ENCODE peak calls at places on chromosomes 13 and 19, in seven cellular contexts. L, J, T, N, E, R and Z are unnamed samples.

GRCh38 chr13:67075239-67075638 is 154.9 kb downstream of the PCDH9 start:
- DNase-seq in L (no peak), J (peak), T (no peak), N (no peak), E (no peak), R (no peak), Z (no peak)

GRCh38 chr19:3738477-3739220 is 22.8 kb downstream of the APBA3 start:
- DNase-seq in L (no peak), J (no peak), T (no peak), N (no peak), E (no peak), R (no peak), Z (no peak)

GRCh38 chr13:26971990-26972888 is 199.4 kb downstream of the USP12 start:
- DNase-seq in L (peak), J (peak), T (peak), N (peak), E (peak), R (peak), Z (peak)

GRCh38 chr13:77583551-77583950 is 48.0 kb downstream of the SCEL start:
- DNase-seq in L (no peak), J (no peak), T (no peak), N (no peak), E (no peak), R (no peak), Z (no peak)

GRCh38 chr13:98576215-98576945 is 527 bp downstream of the STK24 start:
- DNase-seq in L (peak), J (no peak), T (no peak), N (no peak), E (peak), R (no peak), Z (no peak)

GRCh38 chr19:5996102-5996501 is 18.2 kb upstream of the RANBP3 start:
- DNase-seq in L (no peak), J (no peak), T (no peak), N (no peak), E (no peak), R (no peak), Z (no peak)

GRCh38 chr19:51090471-51090870 is 7.8 kb upstream of the KLK14 start:
- DNase-seq in L (no peak), J (no peak), T (no peak), N (no peak), E (no peak), R (no peak), Z (no peak)

GRCh38 chr19:3969435-3970312 is 1.2 kb downstream of the DAPK3 start:
- DNase-seq in L (peak), J (peak), T (no peak), N (peak), E (peak), R (peak), Z (peak)

GRCh38 chr13:44352202-44352601 is 21.4 kb upstream of the SERP2 start:
- DNase-seq in L (no peak), J (no peak), T (no peak), N (no peak), E (no peak), R (no peak), Z (no peak)

GRCh38 chr13:39406688-39407087 is 196.3 kb downstream of the LHFPL6 start:
- DNase-seq in L (peak), J (no peak), T (no peak), N (no peak), E (no peak), R (peak), Z (no peak)

GRCh38 chr13:88857256-88857655 is 1186.1 kb downstream of the SLITRK5 start:
- DNase-seq in L (no peak), J (no peak), T (no peak), N (no peak), E (no peak), R (no peak), Z (no peak)

GRCh38 chr19:14054721-14055120 is 7.2 kb downstream of the PALM3 start:
- DNase-seq in L (no peak), J (no peak), T (no peak), N (no peak), E (no peak), R (no peak), Z (no peak)

GRCh38 chr19:28498404-28498976 is 714.5 kb downstream of the UQCRFS1 start:
- DNase-seq in L (no peak), J (no peak), T (no peak), N (no peak), E (no peak), R (no peak), Z (no peak)

GRCh38 chr19:38267780-38268430 is 3.5 kb downstream of the SPINT2 start:
- DNase-seq in L (peak), J (no peak), T (no peak), N (no peak), E (no peak), R (no peak), Z (no peak)

GRCh38 chr19:54208784-54209057 is 8.1 kb downstream of the RPS9 start:
- DNase-seq in L (peak), J (no peak), T (no peak), N (peak), E (no peak), R (no peak), Z (no peak)

GRCh38 chr19:39729594-39729993 is 8.2 kb downstream of the CLC start:
- DNase-seq in L (no peak), J (no peak), T (no peak), N (no peak), E (no peak), R (no peak), Z (no peak)

GRCh38 chr13:21326155-21327030 is 132.7 kb downstream of the ZDHHC20 start:
- DNase-seq in L (peak), J (peak), T (peak), N (peak), E (peak), R (peak), Z (peak)

GRCh38 chr13:99124695-99125334 is 75.8 kb upstream of the UBAC2 start:
- DNase-seq in L (no peak), J (peak), T (no peak), N (peak), E (no peak), R (peak), Z (no peak)

GRCh38 chr13:51252954-51253531 is 30.8 kb downstream of the FAM124A start:
- DNase-seq in L (no peak), J (no peak), T (no peak), N (no peak), E (no peak), R (no peak), Z (no peak)

GRCh38 chr13:113608246-113608635 is 23.7 kb downstream of the TFDP1 start:
- DNase-seq in L (no peak), J (no peak), T (no peak), N (no peak), E (no peak), R (no peak), Z (no peak)

GRCh38 chr13:44271915-44272341 is 101.7 kb upstream of the SERP2 start:
- DNase-seq in L (peak), J (no peak), T (no peak), N (peak), E (no peak), R (no peak), Z (no peak)

GRCh38 chr19:14480695-14481069 is 5.5 kb upstream of the PTGER1 start:
- DNase-seq in L (no peak), J (peak), T (no peak), N (peak), E (no peak), R (no peak), Z (no peak)

GRCh38 chr13:103104340-103104739 is 38.1 kb upstream of the SLC10A2 start:
- DNase-seq in L (peak), J (no peak), T (peak), N (no peak), E (no peak), R (no peak), Z (peak)

GRCh38 chr19:44824758-44825157 is 15.9 kb downstream of the BCAM start:
- DNase-seq in L (no peak), J (no peak), T (no peak), N (no peak), E (no peak), R (no peak), Z (no peak)

GRCh38 chr13:40275636-40276035 is 390.8 kb downstream of the FOXO1 start:
- DNase-seq in L (no peak), J (no peak), T (no peak), N (peak), E (no peak), R (no peak), Z (no peak)

GRCh38 chr13:25904830-25905229 is 147.0 kb downstream of the SHISA2 start:
- DNase-seq in L (no peak), J (no peak), T (no peak), N (no peak), E (no peak), R (no peak), Z (no peak)

GRCh38 chr13:36163809-36164308 is 32.7 kb upstream of the DCLK1 start:
- DNase-seq in L (no peak), J (peak), T (no peak), N (no peak), E (no peak), R (no peak), Z (no peak)

GRCh38 chr13:26784704-26785639 is 24.4 kb upstream of the GPR12 start:
- DNase-seq in L (peak), J (no peak), T (no peak), N (no peak), E (no peak), R (no peak), Z (peak)

DNA sequence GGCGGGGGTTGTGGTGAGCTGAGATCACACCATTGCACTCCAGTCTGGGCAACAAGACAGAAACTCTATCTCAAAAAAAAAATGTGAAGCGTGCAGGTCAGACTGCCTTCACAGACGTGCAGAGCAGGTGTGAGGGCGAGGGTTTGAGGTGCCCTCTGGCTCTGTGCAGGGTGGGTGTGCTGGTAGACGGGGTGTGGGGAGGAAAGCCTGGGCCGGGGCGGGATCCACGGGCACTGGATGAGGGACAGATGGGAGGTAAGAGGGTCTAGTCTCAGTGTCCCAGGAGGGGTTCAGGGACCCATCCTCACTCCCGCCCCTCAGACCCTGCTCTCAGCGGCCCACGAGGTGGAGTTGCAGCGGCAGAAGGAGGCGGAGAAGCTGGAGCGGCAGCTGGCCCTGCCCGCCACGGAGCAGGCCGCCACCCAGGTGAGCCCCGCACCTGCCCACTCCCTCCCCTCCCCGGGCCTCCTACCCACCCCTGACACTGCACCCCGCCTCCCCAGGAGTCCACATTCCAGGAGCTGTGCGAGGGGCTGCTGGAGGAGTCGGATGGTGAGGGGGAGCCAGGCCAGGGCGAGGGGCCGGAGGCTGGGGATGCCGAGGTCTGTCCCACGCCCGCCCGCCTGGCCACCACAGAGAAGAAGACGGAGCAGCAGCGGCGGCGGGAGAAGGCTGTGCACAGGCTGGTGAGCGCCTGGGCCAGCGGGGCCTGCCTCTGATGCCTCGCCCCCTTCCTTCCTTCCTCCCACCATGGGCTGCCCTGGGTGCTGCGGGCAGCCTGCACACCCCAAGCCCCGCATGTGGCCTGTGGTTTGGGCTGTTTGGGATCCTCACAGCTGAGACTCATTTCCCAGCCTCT is 9.1 kb downstream of the NOP53 start:
- DNase-seq in L (no peak), J (no peak), T (no peak), N (no peak), E (no peak), R (no peak), Z (no peak)
- H3K23ac ChIP-seq in L (no peak), J (no peak), T (no peak), N (no peak), E (no peak), R (no peak), Z (no peak)

GRCh38 chr19:1259206-1259872 is 9.8 kb upstream of the CIRBP start:
- DNase-seq in L (peak), J (peak), T (no peak), N (peak), E (no peak), R (peak), Z (peak)

GRCh38 chr19:1258161-1258492 is 9.7 kb downstream of the MIDN start:
- DNase-seq in L (no peak), J (no peak), T (no peak), N (no peak), E (no peak), R (no peak), Z (no peak)

GRCh38 chr19:1257475-1258160 is 9.2 kb downstream of the MIDN start:
- DNase-seq in L (no peak), J (no peak), T (no peak), N (no peak), E (no peak), R (no peak), Z (no peak)

GRCh38 chr19:1259873-1260748 is 9.0 kb upstream of the CIRBP start:
- DNase-seq in L (peak), J (no peak), T (no peak), N (no peak), E (no peak), R (peak), Z (no peak)

GRCh38 chr19:1258707-1259205 is 10.4 kb downstream of the MIDN start:
- DNase-seq in L (no peak), J (no peak), T (no peak), N (no peak), E (no peak), R (no peak), Z (no peak)
- H3K23ac ChIP-seq in L (no peak), J (no peak), T (no peak), N (no peak), E (peak), R (no peak), Z (no peak)

GRCh38 chr19:46090444-46090843 is 34.0 kb downstream of the IGFL3 start:
- DNase-seq in L (no peak), J (no peak), T (no peak), N (no peak), E (no peak), R (no peak), Z (no peak)
- H3K23ac ChIP-seq in L (no peak), J (no peak), T (no peak), N (no peak), E (no peak), R (no peak), Z (no peak)

GRCh38 chr13:92573467-92574057 is 653.0 kb upstream of the GPC6 start:
- DNase-seq in L (peak), J (peak), T (no peak), N (peak), E (peak), R (no peak), Z (peak)
- H3K23ac ChIP-seq in L (no peak), J (no peak), T (no peak), N (no peak), E (no peak), R (no peak), Z (no peak)

GRCh38 chr13:72757792-72758535 is 23.7 kb downstream of the DIS3 start:
- DNase-seq in L (no peak), J (peak), T (no peak), N (no peak), E (no peak), R (no peak), Z (no peak)

GRCh38 chr13:72760189-72760588 is 21.5 kb downstream of the DIS3 start:
- DNase-seq in L (no peak), J (no peak), T (no peak), N (no peak), E (no peak), R (no peak), Z (no peak)

DNA sequence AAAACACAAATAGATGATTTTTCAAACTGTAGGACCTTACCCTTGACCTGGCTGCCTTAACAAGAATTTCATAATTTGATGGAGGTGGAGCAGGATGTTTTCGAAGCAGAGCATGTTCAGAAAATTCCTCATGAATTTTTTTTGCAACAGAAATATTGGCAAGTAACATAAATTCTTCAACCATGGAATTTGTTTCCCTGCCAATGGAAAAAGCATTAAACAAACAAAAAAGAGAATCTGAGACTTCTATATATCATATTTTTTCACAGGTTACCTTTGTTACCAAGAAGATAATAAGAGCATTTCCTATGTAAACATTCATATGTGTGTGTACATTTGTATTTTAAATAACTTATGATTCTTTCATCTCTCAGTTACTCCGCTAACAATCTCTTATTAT is 18.3 kb downstream of the DIS3 start:
- DNase-seq in L (no peak), J (no peak), T (no peak), N (no peak), E (no peak), R (no peak), Z (no peak)
- H3K23ac ChIP-seq in L (no peak), J (no peak), T (no peak), N (no peak), E (no peak), R (no peak), Z (no peak)

GRCh38 chr13:30587231-30587630 is 30.5 kb upstream of the USPL1 start:
- DNase-seq in L (no peak), J (no peak), T (no peak), N (no peak), E (no peak), R (no peak), Z (no peak)

GRCh38 chr13:30581582-30581981 is 36.1 kb upstream of the USPL1 start:
- DNase-seq in L (peak), J (peak), T (no peak), N (peak), E (no peak), R (no peak), Z (no peak)

GRCh38 chr13:30584332-30584731 is 33.4 kb upstream of the USPL1 start:
- DNase-seq in L (no peak), J (no peak), T (no peak), N (no peak), E (no peak), R (no peak), Z (no peak)

GRCh38 chr13:30580852-30581502 is 36.7 kb upstream of the USPL1 start:
- DNase-seq in L (peak), J (no peak), T (no peak), N (peak), E (no peak), R (no peak), Z (no peak)

DNA sequence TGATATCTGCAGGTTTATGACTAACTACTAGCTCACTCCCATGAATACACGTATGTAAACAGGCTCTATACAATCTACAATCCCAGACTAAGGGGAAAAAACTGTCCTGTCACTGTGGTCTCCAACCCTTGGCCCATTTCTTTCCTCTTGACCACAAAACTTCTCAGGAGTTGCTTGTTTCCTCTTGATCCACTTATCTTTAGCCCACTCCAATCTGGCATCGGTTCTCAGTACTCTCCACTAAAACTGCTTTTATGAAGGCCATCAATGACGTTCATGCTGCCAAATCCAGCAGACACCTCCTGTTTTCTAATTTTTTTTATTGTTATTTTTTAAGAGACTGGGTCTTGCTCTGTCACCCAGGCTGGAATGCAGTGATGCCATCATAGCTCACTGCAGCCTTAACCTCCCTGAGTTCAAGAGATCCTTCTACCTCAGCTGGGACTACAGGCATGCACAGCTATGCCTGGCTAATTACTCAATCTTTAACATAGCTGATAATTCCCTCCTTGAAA is 31.9 kb upstream of the USPL1 start:
- DNase-seq in L (no peak), J (peak), T (no peak), N (peak), E (no peak), R (no peak), Z (no peak)
- H3K23ac ChIP-seq in L (no peak), J (peak), T (no peak), N (no peak), E (no peak), R (no peak), Z (no peak)